ENCODE peak calls at places on chromosomes 5 and 9, in nine cellular contexts. One of them, this sample, is unnamed.

GRCh38 chr5:157072508-157072907 is 13.6 kb upstream of the HAVCR1 start:
- DNase-seq in right atrium auricular region: no peak
- DNase-seq in hepatocyte: no peak
- DNase-seq in choroid plexus epithelial cell: no peak
- DNase-seq in endothelial cell of umbilical vein: no peak
- DNase-seq in AG09309: no peak
- DNase-seq in fibroblast of mammary gland: no peak
- DNase-seq in mammary epithelial cell: no peak
- DNase-seq in foreskin fibroblast: no peak
- DNase-seq in this sample: no peak

GRCh38 chr5:86979801-86980510 is 287.7 kb upstream of the RASA1 start:
- DNase-seq in hepatocyte: no peak
- DNase-seq in endothelial cell of umbilical vein: peak; percentile 46
- DNase-seq in fibroblast of mammary gland: peak; percentile 84
- DNase-seq in right atrium auricular region: peak; percentile 63
- DNase-seq in mammary epithelial cell: peak; percentile 59
- DNase-seq in choroid plexus epithelial cell: peak; percentile 85
- DNase-seq in foreskin fibroblast: peak; percentile 83
- DNase-seq in AG09309: peak; percentile 83
- DNase-seq in this sample: peak; percentile 83

GRCh38 chr5:107058239-107058638 is 612.5 kb downstream of the EFNA5 start:
- DNase-seq in fibroblast of mammary gland: peak; percentile 4
- DNase-seq in endothelial cell of umbilical vein: no peak
- DNase-seq in right atrium auricular region: no peak
- DNase-seq in hepatocyte: peak; percentile 3
- DNase-seq in mammary epithelial cell: peak; percentile 74
- DNase-seq in foreskin fibroblast: peak; percentile 38
- DNase-seq in choroid plexus epithelial cell: no peak
- DNase-seq in AG09309: no peak
- DNase-seq in this sample: no peak

GRCh38 chr9:12785251-12785880 is 10.5 kb downstream of the LURAP1L start:
- DNase-seq in foreskin fibroblast: peak; percentile 36
- DNase-seq in fibroblast of mammary gland: peak; percentile 79
- DNase-seq in hepatocyte: peak; percentile 31
- DNase-seq in mammary epithelial cell: peak; percentile 74
- DNase-seq in endothelial cell of umbilical vein: no peak
- DNase-seq in AG09309: no peak
- DNase-seq in choroid plexus epithelial cell: peak; percentile 62
- DNase-seq in right atrium auricular region: no peak
- DNase-seq in this sample: no peak

GRCh38 chr5:111367081-111367480 is 142.9 kb downstream of the CAMK4 start:
- DNase-seq in choroid plexus epithelial cell: no peak
- DNase-seq in right atrium auricular region: no peak
- DNase-seq in endothelial cell of umbilical vein: no peak
- DNase-seq in hepatocyte: peak; percentile 49
- DNase-seq in foreskin fibroblast: no peak
- DNase-seq in fibroblast of mammary gland: peak; percentile 18
- DNase-seq in AG09309: no peak
- DNase-seq in mammary epithelial cell: peak; percentile 98
- DNase-seq in this sample: no peak

GRCh38 chr5:170541146-170541769 is 37.4 kb downstream of the KCNIP1 start:
- DNase-seq in AG09309: no peak
- DNase-seq in endothelial cell of umbilical vein: no peak
- DNase-seq in right atrium auricular region: no peak
- DNase-seq in mammary epithelial cell: no peak
- DNase-seq in hepatocyte: no peak
- DNase-seq in choroid plexus epithelial cell: no peak
- DNase-seq in foreskin fibroblast: no peak
- DNase-seq in fibroblast of mammary gland: no peak
- DNase-seq in this sample: no peak

GRCh38 chr5:178281321-178281720 is 48.7 kb upstream of the PHYKPL start:
- DNase-seq in fibroblast of mammary gland: no peak
- DNase-seq in foreskin fibroblast: no peak
- DNase-seq in right atrium auricular region: no peak
- DNase-seq in endothelial cell of umbilical vein: no peak
- DNase-seq in hepatocyte: no peak
- DNase-seq in AG09309: no peak
- DNase-seq in mammary epithelial cell: no peak
- DNase-seq in choroid plexus epithelial cell: no peak
- DNase-seq in this sample: peak; percentile 20

GRCh38 chr9:4225291-4226119 is 74.4 kb downstream of the GLIS3 start:
- DNase-seq in foreskin fibroblast: peak; percentile 85
- DNase-seq in right atrium auricular region: no peak
- DNase-seq in hepatocyte: no peak
- DNase-seq in choroid plexus epithelial cell: peak; percentile 81
- DNase-seq in mammary epithelial cell: peak; percentile 84
- DNase-seq in fibroblast of mammary gland: peak; percentile 92
- DNase-seq in AG09309: peak; percentile 89
- DNase-seq in endothelial cell of umbilical vein: no peak
- DNase-seq in this sample: peak; percentile 89

GRCh38 chr9:128250839-128251558 is 24.8 kb downstream of the GOLGA2 start:
- DNase-seq in mammary epithelial cell: no peak
- DNase-seq in fibroblast of mammary gland: no peak
- DNase-seq in choroid plexus epithelial cell: no peak
- DNase-seq in hepatocyte: no peak
- DNase-seq in foreskin fibroblast: no peak
- DNase-seq in right atrium auricular region: no peak
- DNase-seq in endothelial cell of umbilical vein: no peak
- DNase-seq in AG09309: no peak
- DNase-seq in this sample: no peak

GRCh38 chr5:23367863-23368262 is 139.5 kb upstream of the PRDM9 start:
- DNase-seq in endothelial cell of umbilical vein: no peak
- DNase-seq in mammary epithelial cell: peak; percentile 7
- DNase-seq in right atrium auricular region: no peak
- DNase-seq in hepatocyte: no peak
- DNase-seq in foreskin fibroblast: no peak
- DNase-seq in fibroblast of mammary gland: peak; percentile 20
- DNase-seq in AG09309: no peak
- DNase-seq in choroid plexus epithelial cell: peak; percentile 0
- DNase-seq in this sample: no peak

GRCh38 chr5:92909545-92909962 is 671.5 kb downstream of the NR2F1-AS1 start:
- DNase-seq in choroid plexus epithelial cell: peak; percentile 71
- DNase-seq in endothelial cell of umbilical vein: peak; percentile 53
- DNase-seq in fibroblast of mammary gland: no peak
- DNase-seq in right atrium auricular region: no peak
- DNase-seq in AG09309: no peak
- DNase-seq in foreskin fibroblast: peak; percentile 14
- DNase-seq in mammary epithelial cell: no peak
- DNase-seq in hepatocyte: peak; percentile 44
- DNase-seq in this sample: no peak

GRCh38 chr5:145925353-145925752 is 11.0 kb upstream of the SH3RF2 start:
- DNase-seq in right atrium auricular region: no peak
- DNase-seq in mammary epithelial cell: peak; percentile 74
- DNase-seq in AG09309: peak; percentile 88
- DNase-seq in endothelial cell of umbilical vein: peak; percentile 80
- DNase-seq in hepatocyte: no peak
- DNase-seq in choroid plexus epithelial cell: peak; percentile 86
- DNase-seq in foreskin fibroblast: peak; percentile 85
- DNase-seq in fibroblast of mammary gland: peak; percentile 79
- DNase-seq in this sample: peak; percentile 98

GRCh38 chr5:142324377-142324870 is 397 bp downstream of the SPRY4 start:
- DNase-seq in hepatocyte: no peak
- DNase-seq in choroid plexus epithelial cell: no peak
- DNase-seq in right atrium auricular region: no peak
- DNase-seq in fibroblast of mammary gland: peak; percentile 36
- DNase-seq in foreskin fibroblast: no peak
- DNase-seq in AG09309: no peak
- DNase-seq in endothelial cell of umbilical vein: no peak
- DNase-seq in mammary epithelial cell: no peak
- DNase-seq in this sample: no peak

DNA sequence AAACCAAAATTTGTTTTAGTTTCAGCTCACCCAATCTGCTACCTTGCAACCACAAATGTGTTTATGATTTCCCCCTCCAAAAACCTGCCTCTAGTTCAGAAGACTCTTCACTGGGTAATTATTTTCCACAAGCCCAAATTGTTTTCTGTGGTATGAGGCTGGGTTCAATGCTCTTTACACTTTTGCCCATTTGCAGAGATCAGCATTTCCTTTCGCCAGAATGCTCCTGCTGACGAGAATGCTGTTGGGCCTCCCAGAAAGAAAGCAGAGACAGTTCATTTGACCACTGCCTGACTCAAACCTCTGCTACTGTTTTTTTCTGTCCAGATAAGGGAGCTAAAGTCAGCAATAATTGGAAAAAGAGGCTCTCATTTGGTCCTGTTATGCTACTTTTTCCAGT is 427.3 kb downstream of the PDE4D start:
- DNase-seq in endothelial cell of umbilical vein: no peak
- DNase-seq in hepatocyte: peak; percentile 19
- DNase-seq in AG09309: no peak
- DNase-seq in mammary epithelial cell: no peak
- DNase-seq in choroid plexus epithelial cell: peak; percentile 77
- DNase-seq in foreskin fibroblast: no peak
- DNase-seq in right atrium auricular region: no peak
- DNase-seq in fibroblast of mammary gland: no peak
- DNase-seq in this sample: no peak
- TF ChIP-seq CTCF in endothelial cell of umbilical vein: no peak
- TF ChIP-seq CTCF in hepatocyte: no peak
- TF ChIP-seq CTCF in AG09309: no peak
- TF ChIP-seq CTCF in mammary epithelial cell: no peak
- TF ChIP-seq CTCF in choroid plexus epithelial cell: no peak
- TF ChIP-seq CTCF in foreskin fibroblast: no peak
- TF ChIP-seq CTCF in right atrium auricular region: no peak
- TF ChIP-seq CTCF in fibroblast of mammary gland: no peak
- TF ChIP-seq CTCF in this sample: no peak

GRCh38 chr5:151743535-151743934 is 14.9 kb downstream of the ATOX1 start:
- DNase-seq in mammary epithelial cell: no peak
- DNase-seq in right atrium auricular region: no peak
- DNase-seq in foreskin fibroblast: peak; percentile 69
- DNase-seq in choroid plexus epithelial cell: no peak
- DNase-seq in hepatocyte: no peak
- DNase-seq in fibroblast of mammary gland: no peak
- DNase-seq in AG09309: no peak
- DNase-seq in endothelial cell of umbilical vein: no peak
- DNase-seq in this sample: no peak
- H3K4me3 ChIP-seq in mammary epithelial cell: no peak overlapping the region
- H3K4me3 ChIP-seq in right atrium auricular region: no peak overlapping the region
- H3K4me3 ChIP-seq in foreskin fibroblast: no peak overlapping the region
- H3K4me3 ChIP-seq in choroid plexus epithelial cell: no peak overlapping the region
- H3K4me3 ChIP-seq in hepatocyte: no peak overlapping the region
- H3K4me3 ChIP-seq in fibroblast of mammary gland: no peak overlapping the region
- H3K4me3 ChIP-seq in AG09309: no peak overlapping the region
- H3K4me3 ChIP-seq in endothelial cell of umbilical vein: no peak overlapping the region
- H3K4me3 ChIP-seq in this sample: no peak overlapping the region

DNA sequence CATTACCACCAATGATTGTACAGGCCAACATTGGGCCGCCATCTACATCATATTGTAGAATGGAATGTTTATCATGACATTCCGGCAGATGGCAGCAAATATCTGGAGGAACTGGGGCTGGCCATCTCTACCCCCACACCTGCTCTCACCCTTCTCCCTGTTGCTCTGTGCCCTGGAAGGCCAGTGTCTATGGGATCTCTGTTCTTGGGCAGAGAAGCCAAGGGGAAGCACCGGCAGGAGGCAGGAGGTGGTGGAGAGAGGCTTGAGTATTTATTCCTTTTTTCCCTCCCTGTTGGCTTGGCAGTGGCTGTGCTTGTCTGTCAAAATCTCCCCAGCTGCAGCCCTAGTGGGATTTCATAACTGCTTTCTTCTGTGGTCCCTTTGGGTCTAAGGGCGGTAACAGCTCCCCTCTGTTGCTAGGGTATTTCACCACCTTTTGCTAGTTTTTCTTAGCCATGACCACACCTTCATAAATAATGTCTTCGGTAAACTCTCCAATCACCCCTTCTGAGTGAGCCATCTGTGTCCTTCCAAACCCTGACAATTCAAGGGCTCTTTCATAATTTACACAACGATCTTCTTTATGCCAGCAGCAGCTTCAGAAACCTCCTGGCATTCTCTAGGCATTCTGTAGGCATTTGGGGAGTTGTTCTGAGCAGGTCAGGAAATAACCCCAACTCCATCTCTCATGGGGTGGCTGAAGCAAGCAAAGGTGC is 225.8 kb downstream of the MELK start:
- DNase-seq in hepatocyte: no peak
- DNase-seq in choroid plexus epithelial cell: no peak
- DNase-seq in AG09309: no peak
- DNase-seq in mammary epithelial cell: no peak
- DNase-seq in fibroblast of mammary gland: no peak
- DNase-seq in foreskin fibroblast: no peak
- DNase-seq in right atrium auricular region: no peak
- DNase-seq in endothelial cell of umbilical vein: no peak
- DNase-seq in this sample: no peak
- TF ChIP-seq CTCF in hepatocyte: no peak
- TF ChIP-seq CTCF in choroid plexus epithelial cell: peak; percentile 15
- TF ChIP-seq CTCF in AG09309: peak; percentile 23
- TF ChIP-seq CTCF in mammary epithelial cell: peak; percentile 5
- TF ChIP-seq CTCF in fibroblast of mammary gland: no peak
- TF ChIP-seq CTCF in foreskin fibroblast: no peak
- TF ChIP-seq CTCF in right atrium auricular region: no peak
- TF ChIP-seq CTCF in endothelial cell of umbilical vein: no peak
- TF ChIP-seq CTCF in this sample: no peak

DNA sequence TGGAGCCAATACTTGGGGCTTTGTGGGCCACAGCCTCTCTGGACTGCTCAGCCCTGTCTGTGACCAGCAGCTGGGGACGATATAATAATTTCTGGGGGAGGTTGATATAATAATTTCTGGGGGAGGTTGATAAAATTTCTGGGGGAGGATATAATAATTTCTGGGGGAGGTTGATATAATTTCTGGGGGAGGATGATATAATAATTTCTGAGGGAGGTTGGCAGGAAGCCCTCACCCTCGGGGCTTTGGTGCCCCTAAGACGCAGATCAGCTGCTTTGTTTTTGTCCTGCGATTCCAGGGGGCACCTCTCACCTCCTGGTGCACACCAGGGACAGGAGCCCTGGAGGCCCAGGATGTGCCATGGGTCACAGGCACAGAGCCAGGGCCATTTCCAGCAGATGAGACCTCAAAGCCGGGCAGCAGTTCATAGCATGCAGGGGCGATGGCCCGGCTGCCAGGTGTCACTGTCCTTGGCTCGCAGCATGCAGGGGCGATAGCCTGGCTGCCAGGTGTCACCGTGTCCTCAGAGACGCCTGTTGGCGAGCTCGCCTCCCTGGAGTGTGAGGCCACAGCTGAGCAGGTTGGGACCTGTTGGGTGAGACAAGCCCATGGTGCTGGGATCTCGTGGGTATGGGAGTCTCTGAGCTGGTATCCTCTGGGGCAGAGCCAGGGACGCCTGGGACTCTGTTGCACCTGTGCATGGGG is 3.8 kb upstream of the TOR4A start:
- DNase-seq in AG09309: no peak
- DNase-seq in choroid plexus epithelial cell: no peak
- DNase-seq in fibroblast of mammary gland: no peak
- DNase-seq in mammary epithelial cell: peak; percentile 61
- DNase-seq in hepatocyte: no peak
- DNase-seq in endothelial cell of umbilical vein: no peak
- DNase-seq in foreskin fibroblast: no peak
- DNase-seq in right atrium auricular region: no peak
- DNase-seq in this sample: no peak
- H3K4me3 ChIP-seq in AG09309: no peak overlapping the region
- H3K4me3 ChIP-seq in choroid plexus epithelial cell: no peak overlapping the region
- H3K4me3 ChIP-seq in fibroblast of mammary gland: no peak overlapping the region
- H3K4me3 ChIP-seq in mammary epithelial cell: no peak overlapping the region
- H3K4me3 ChIP-seq in hepatocyte: no peak overlapping the region
- H3K4me3 ChIP-seq in endothelial cell of umbilical vein: no peak overlapping the region
- H3K4me3 ChIP-seq in foreskin fibroblast: no peak overlapping the region
- H3K4me3 ChIP-seq in right atrium auricular region: no peak overlapping the region
- H3K4me3 ChIP-seq in this sample: no peak overlapping the region

DNA sequence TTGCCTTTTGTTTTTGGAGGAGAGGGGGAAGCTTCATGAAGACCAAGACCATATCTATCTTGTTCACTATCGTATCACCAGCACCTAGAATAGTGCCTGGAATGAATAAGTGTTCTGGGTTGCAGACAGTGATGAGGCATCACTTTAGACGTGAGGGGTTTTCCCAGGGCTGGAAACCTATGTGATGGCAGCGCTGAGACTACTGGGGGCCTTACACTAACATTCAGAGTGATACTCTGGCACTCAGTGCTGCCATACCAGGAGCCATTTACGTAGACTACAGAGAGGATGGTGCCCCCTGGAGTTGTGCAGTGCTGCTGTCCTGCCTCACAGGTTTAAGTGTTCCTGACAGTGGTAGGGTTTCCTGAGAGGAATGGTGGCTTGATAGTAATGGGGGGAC is 6.9 kb downstream of the CCL19 start:
- DNase-seq in foreskin fibroblast: no peak
- DNase-seq in fibroblast of mammary gland: no peak
- DNase-seq in right atrium auricular region: no peak
- DNase-seq in AG09309: no peak
- DNase-seq in hepatocyte: no peak
- DNase-seq in endothelial cell of umbilical vein: no peak
- DNase-seq in choroid plexus epithelial cell: no peak
- DNase-seq in mammary epithelial cell: no peak
- DNase-seq in this sample: no peak
- TF ChIP-seq CTCF in foreskin fibroblast: no peak
- TF ChIP-seq CTCF in fibroblast of mammary gland: no peak
- TF ChIP-seq CTCF in right atrium auricular region: no peak
- TF ChIP-seq CTCF in AG09309: no peak
- TF ChIP-seq CTCF in hepatocyte: no peak
- TF ChIP-seq CTCF in endothelial cell of umbilical vein: no peak
- TF ChIP-seq CTCF in choroid plexus epithelial cell: no peak
- TF ChIP-seq CTCF in mammary epithelial cell: no peak
- TF ChIP-seq CTCF in this sample: no peak

This sample was measured in AG10803.